ENCODE peak calls at places on chromosomes 12 and 14, in ten cellular contexts. Y, J, Q, I, R, P, O, G, E and U are unnamed samples.

GRCh38 chr12:52037248-52037861 is 13.9 kb upstream of the NR4A1 start:
- DNase-seq in Y (peak; percentile 84), J (no peak), Q (no peak), I (peak; percentile 66), R (peak; percentile 46), P (peak; percentile 79), O (no peak), G (peak; percentile 94), E (peak; percentile 77), U (no peak)

GRCh38 chr12:30826276-30826675 is 71.5 kb upstream of the CAPRIN2 start:
- DNase-seq in Y (no peak), J (no peak), Q (no peak), I (no peak), R (no peak), P (no peak), O (no peak), G (no peak), E (no peak), U (no peak)

GRCh38 chr12:23674064-23674463 is 275.4 kb downstream of the SOX5 start:
- DNase-seq in Y (no peak), J (no peak), Q (no peak), I (no peak), R (no peak), P (no peak), O (no peak), G (no peak), E (no peak), U (no peak)

GRCh38 chr12:130961921-130962326 is 8.2 kb downstream of the ADGRD1 start:
- DNase-seq in Y (no peak), J (no peak), Q (no peak), I (no peak), R (no peak), P (no peak), O (no peak), G (no peak), E (no peak), U (no peak)

GRCh38 chr12:114167431-114167830 is 201.3 kb upstream of the RBM19 start:
- DNase-seq in Y (no peak), J (peak; percentile 2), Q (no peak), I (no peak), R (peak; percentile 60), P (no peak), O (no peak), G (no peak), E (peak; percentile 34), U (no peak)

GRCh38 chr12:107748472-107748871 is 12.5 kb downstream of the PRDM4 start:
- DNase-seq in Y (no peak), J (peak; percentile 38), Q (no peak), I (no peak), R (peak; percentile 81), P (no peak), O (no peak), G (no peak), E (peak; percentile 74), U (no peak)

GRCh38 chr12:31002999-31003398 is 70.7 kb upstream of the DDX11 start:
- DNase-seq in Y (no peak), J (no peak), Q (no peak), I (peak; percentile 19), R (peak; percentile 35), P (no peak), O (no peak), G (peak; percentile 35), E (no peak), U (no peak)

GRCh38 chr14:63214417-63215196 is 10.4 kb downstream of the RHOJ start:
- DNase-seq in Y (no peak), J (no peak), Q (no peak), I (no peak), R (no peak), P (no peak), O (no peak), G (no peak), E (no peak), U (no peak)

GRCh38 chr12:57487055-57487596 is 742 bp upstream of the MARS1 start:
- DNase-seq in Y (no peak), J (no peak), Q (no peak), I (no peak), R (no peak), P (peak; percentile 37), O (no peak), G (no peak), E (no peak), U (no peak)

GRCh38 chr12:78164154-78164553 is 333.5 kb downstream of the NAV3 start:
- DNase-seq in Y (no peak), J (no peak), Q (no peak), I (no peak), R (no peak), P (no peak), O (no peak), G (no peak), E (no peak), U (no peak)

GRCh38 chr14:39948235-39948634 is 516.0 kb upstream of the FBXO33 start:
- DNase-seq in Y (no peak), J (no peak), Q (no peak), I (no peak), R (no peak), P (no peak), O (no peak), G (no peak), E (no peak), U (no peak)

GRCh38 chr12:97794335-97794734 is 331.7 kb downstream of the RMST start:
- DNase-seq in Y (no peak), J (no peak), Q (no peak), I (no peak), R (no peak), P (no peak), O (no peak), G (no peak), E (no peak), U (no peak)

DNA sequence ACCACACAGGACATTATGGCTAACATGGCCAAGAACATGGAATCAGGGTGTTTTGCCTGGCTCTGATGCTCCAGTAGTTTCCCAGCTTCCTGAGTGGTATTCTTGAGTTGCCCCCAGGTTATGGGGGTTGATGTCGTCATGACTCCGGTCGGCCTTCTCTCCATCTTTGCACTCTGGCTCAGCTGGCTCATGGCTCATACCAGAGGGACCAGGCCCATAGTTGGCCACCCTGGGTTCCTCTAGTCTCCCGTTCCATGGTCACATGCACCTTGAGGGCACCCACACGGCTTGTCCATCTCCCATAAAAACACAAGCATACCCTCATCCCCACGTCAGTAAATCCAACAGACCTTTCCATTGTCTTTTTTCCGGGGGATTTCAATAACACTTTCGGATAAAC is 23.7 kb upstream of the MAPKAPK5 start:
- DNase-seq in Y (no peak), J (no peak), Q (no peak), I (no peak), R (no peak), P (no peak), O (no peak), G (no peak), E (no peak), U (no peak)
- H3K27ac ChIP-seq in Y (no peak overlapping the region), J (no peak overlapping the region), Q (no peak overlapping the region), I (no peak overlapping the region), R (no peak overlapping the region), P (no peak overlapping the region), O (no peak overlapping the region), G (no peak overlapping the region), E (no peak overlapping the region), U (no peak overlapping the region)

GRCh38 chr14:49581209-49581960 is 4.8 kb downstream of the RPS29 start:
- DNase-seq in Y (no peak), J (no peak), Q (no peak), I (no peak), R (no peak), P (no peak), O (no peak), G (no peak), E (no peak), U (no peak)

GRCh38 chr14:49579841-49580240 is 6.3 kb downstream of the RPS29 start:
- DNase-seq in Y (no peak), J (no peak), Q (no peak), I (no peak), R (no peak), P (no peak), O (no peak), G (no peak), E (no peak), U (no peak)

GRCh38 chr14:49581961-49582210 is 4.3 kb downstream of the RPS29 start:
- DNase-seq in Y (no peak), J (no peak), Q (no peak), I (no peak), R (no peak), P (no peak), O (no peak), G (no peak), E (no peak), U (no peak)

GRCh38 chr14:49582211-49582977 is 3.8 kb downstream of the RPS29 start:
- DNase-seq in Y (no peak), J (no peak), Q (no peak), I (no peak), R (no peak), P (no peak), O (no peak), G (no peak), E (no peak), U (no peak)

GRCh38 chr14:49578141-49578540 is 8.0 kb downstream of the RPS29 start:
- DNase-seq in Y (no peak), J (no peak), Q (no peak), I (no peak), R (no peak), P (no peak), O (no peak), G (no peak), E (no peak), U (no peak)
- H3K4me3 ChIP-seq in Y (no peak overlapping the region), J (no peak overlapping the region), Q (no peak overlapping the region), I (no peak overlapping the region), R (no peak overlapping the region), P (no peak overlapping the region), O (no peak overlapping the region), G (no peak overlapping the region), E (no peak overlapping the region), U (no peak overlapping the region)

GRCh38 chr12:6978188-6978986 is 7.7 kb downstream of the EMG1 start:
- DNase-seq in Y (no peak), J (no peak), Q (no peak), I (no peak), R (no peak), P (no peak), O (no peak), G (no peak), E (no peak), U (no peak)
- H3K27ac ChIP-seq in Y (peak overlapping the region; percentile 43), J (no peak overlapping the region), Q (no peak overlapping the region), I (peak overlapping the region; percentile 76), R (no peak overlapping the region), P (peak overlapping the region; percentile 80), O (no peak overlapping the region), G (peak overlapping the region; percentile 36), E (peak overlapping the region; percentile 76), U (no peak overlapping the region)

GRCh38 chr14:69042309-69043006 is 63.4 kb upstream of the ACTN1 start:
- DNase-seq in Y (no peak), J (no peak), Q (no peak), I (no peak), R (no peak), P (no peak), O (no peak), G (no peak), E (no peak), U (no peak)
- H3K4me3 ChIP-seq in Y (no peak overlapping the region), J (no peak overlapping the region), Q (no peak overlapping the region), I (no peak overlapping the region), R (no peak overlapping the region), P (no peak overlapping the region), O (no peak overlapping the region), G (no peak overlapping the region), E (no peak overlapping the region), U (peak overlapping the region; percentile 23)

GRCh38 chr12:109947511-109947910 is 47.4 kb downstream of the TCHP start:
- DNase-seq in Y (no peak), J (no peak), Q (no peak), I (no peak), R (peak; percentile 84), P (no peak), O (no peak), G (no peak), E (peak; percentile 65), U (no peak)
- H3K27ac ChIP-seq in Y (peak overlapping the region; percentile 50), J (peak overlapping the region; percentile 80), Q (no peak overlapping the region), I (peak overlapping the region; percentile 54), R (peak overlapping the region; percentile 79), P (peak overlapping the region; percentile 28), O (no peak overlapping the region), G (peak overlapping the region; percentile 43), E (no peak overlapping the region), U (peak overlapping the region; percentile 47)